ENCODE peak calls at places on chromosomes 4 and X, in ten cellular contexts. V is fibroblast of mammary gland; R is activated CD4-positive, alpha-beta T cell treated with anti-CD3 and anti-CD28 coated beads, Interleukin-2, amount 10 ng/mL, durations not matched to agents 7 days and 5 days; D is esophagus squamous epithelium; Q is T-helper 17 cell; L is stimulated activated CD4-positive, alpha-beta T cell treated with anti-CD3 and anti-CD28 coated beads, Interleukin-15, amount 100 ng/mL, for 1 hour; G is heart left ventricle; M is activated CD8-positive, alpha-beta memory T cell treated with anti-CD3 and anti-CD28 coated beads, Interleukin-2, amount 50 U/mL, for 48 hours; P is naive thymus-derived CD8-positive, alpha-beta T cell; I is left cardiac atrium. H is an unnamed sample.

GRCh38 chrX:41031256-41031967 is 53.8 kb upstream of the USP9X start:
- DNase-seq in V (no peak), R (no peak), D (no peak), Q (no peak), L (no peak), G (no peak), M (no peak), P (no peak), I (no peak), H (no peak)

GRCh38 chr4:8295471-8295870 is 25.9 kb downstream of the HTRA3 start:
- DNase-seq in V (no peak), R (no peak), D (no peak), Q (no peak), L (no peak), G (peak; percentile 32), M (no peak), P (no peak), I (peak; percentile 13), H (peak; percentile 69)

GRCh38 chr4:8289151-8289750 is 19.7 kb downstream of the HTRA3 start:
- DNase-seq in V (no peak), R (no peak), D (no peak), Q (no peak), L (no peak), G (no peak), M (no peak), P (no peak), I (peak; percentile 12), H (peak; percentile 82)

GRCh38 chr4:37243722-37244582 is 591 bp upstream of the NWD2 start:
- DNase-seq in V (peak; percentile 11), R (no peak), D (no peak), Q (no peak), L (no peak), G (no peak), M (no peak), P (no peak), I (no peak), H (no peak)

GRCh38 chrX:2679534-2680485 is 11.3 kb upstream of the CD99 start:
- DNase-seq in V (peak; percentile 21), R (no peak), D (no peak), Q (no peak), L (no peak), G (no peak), M (no peak), P (no peak), I (no peak), H (no peak)

GRCh38 chr4:147910315-147910714 is 178.4 kb downstream of the ARHGAP10 start:
- DNase-seq in V (no peak), R (no peak), D (no peak), Q (no peak), L (no peak), G (no peak), M (no peak), P (no peak), I (no peak), H (no peak)

GRCh38 chr4:47372561-47372960 is 90.9 kb downstream of the COMMD8 start:
- DNase-seq in V (no peak), R (no peak), D (no peak), Q (no peak), L (no peak), G (no peak), M (no peak), P (no peak), I (no peak), H (no peak)

GRCh38 chr4:73850261-73850970 is 2.7 kb upstream of the PF4V1 start:
- DNase-seq in V (no peak), R (no peak), D (no peak), Q (no peak), L (no peak), G (no peak), M (no peak), P (no peak), I (no peak), H (no peak)

GRCh38 chr4:16616981-16617380 is 281.5 kb downstream of the LDB2 start:
- DNase-seq in V (no peak), R (no peak), D (no peak), Q (no peak), L (no peak), G (no peak), M (no peak), P (no peak), I (no peak), H (no peak)

GRCh38 chr4:138175337-138175794 is 66.8 kb downstream of the SLC7A11 start:
- DNase-seq in V (peak; percentile 18), R (no peak), D (no peak), Q (no peak), L (no peak), G (no peak), M (no peak), P (no peak), I (peak; percentile 26), H (no peak)

GRCh38 chrX:123962794-123963373 is 1.4 kb downstream of the STAG2 start:
- DNase-seq in V (peak; percentile 94), R (peak; percentile 79), D (peak; percentile 23), Q (peak; percentile 68), L (peak; percentile 66), G (peak; percentile 89), M (peak; percentile 84), P (peak; percentile 82), I (peak; percentile 91), H (peak; percentile 92)

GRCh38 chrX:135985123-135985973 is at the start of gene SLC9A6:
- DNase-seq in V (peak; percentile 31), R (peak; percentile 64), D (no peak), Q (peak; percentile 43), L (peak; percentile 57), G (peak; percentile 88), M (peak; percentile 79), P (peak; percentile 46), I (peak; percentile 79), H (peak; percentile 93)

GRCh38 chr4:3197366-3198105 is 51.4 kb upstream of the MSANTD1 start:
- DNase-seq in V (no peak), R (no peak), D (no peak), Q (no peak), L (no peak), G (no peak), M (peak; percentile 40), P (no peak), I (no peak), H (no peak)

GRCh38 chr4:73705056-73705432 is 35.3 kb upstream of the CXCL8 start:
- DNase-seq in V (peak; percentile 89), R (no peak), D (no peak), Q (no peak), L (no peak), G (no peak), M (no peak), P (no peak), I (no peak), H (no peak)

GRCh38 chr4:56655627-56656345 is 25.3 kb downstream of the HOPX start:
- DNase-seq in V (no peak), R (peak; percentile 20), D (no peak), Q (no peak), L (peak; percentile 8), G (peak; percentile 67), M (peak; percentile 76), P (peak; percentile 19), I (no peak), H (no peak)

GRCh38 chr4:102842367-102842766 is 15.0 kb upstream of the UBE2D3 start:
- DNase-seq in V (no peak), R (no peak), D (no peak), Q (no peak), L (no peak), G (no peak), M (no peak), P (no peak), I (no peak), H (no peak)

GRCh38 chr4:84503495-84504437 is 4.7 kb upstream of the NKX6-1 start:
- DNase-seq in V (peak; percentile 76), R (peak; percentile 34), D (no peak), Q (no peak), L (no peak), G (no peak), M (no peak), P (no peak), I (no peak), H (no peak)

GRCh38 chr4:16056681-16057400 is 27.0 kb downstream of the PROM1 start:
- DNase-seq in V (no peak), R (no peak), D (no peak), Q (no peak), L (no peak), G (no peak), M (no peak), P (no peak), I (peak; percentile 31), H (no peak)

GRCh38 chr4:73259552-73260140 is 1.0 kb upstream of the ANKRD17 start:
- DNase-seq in V (peak; percentile 54), R (peak; percentile 6), D (no peak), Q (no peak), L (no peak), G (no peak), M (no peak), P (no peak), I (no peak), H (no peak)

GRCh38 chr4:5827108-5828004 is 65.5 kb downstream of the CRMP1 start:
- DNase-seq in V (peak; percentile 70), R (peak; percentile 8), D (no peak), Q (no peak), L (no peak), G (no peak), M (no peak), P (no peak), I (peak; percentile 46), H (no peak)

GRCh38 chr4:48109413-48110263 is 24.4 kb downstream of the TXK start:
- DNase-seq in V (peak; percentile 49), R (peak; percentile 60), D (no peak), Q (no peak), L (no peak), G (no peak), M (no peak), P (no peak), I (no peak), H (no peak)

GRCh38 chr4:39124885-39125599 is 57.3 kb upstream of the WDR19 start:
- DNase-seq in V (no peak), R (no peak), D (no peak), Q (no peak), L (no peak), G (no peak), M (no peak), P (no peak), I (no peak), H (no peak)

GRCh38 chr4:15006416-15007024 is 4.2 kb downstream of the CPEB2 start:
- DNase-seq in V (peak; percentile 41), R (no peak), D (no peak), Q (no peak), L (no peak), G (no peak), M (no peak), P (no peak), I (no peak), H (no peak)

GRCh38 chrX:150310881-150311280 is 52.2 kb upstream of the MAMLD1 start:
- DNase-seq in V (no peak), R (no peak), D (no peak), Q (no peak), L (no peak), G (no peak), M (no peak), P (no peak), I (no peak), H (no peak)

GRCh38 chrX:39958850-39959249 is 138.9 kb downstream of the BCOR start:
- DNase-seq in V (no peak), R (no peak), D (no peak), Q (no peak), L (no peak), G (no peak), M (no peak), P (no peak), I (no peak), H (no peak)

GRCh38 chr4:20615492-20616136 is 84.6 kb upstream of the PACRGL start:
- DNase-seq in V (no peak), R (no peak), D (no peak), Q (no peak), L (no peak), G (no peak), M (no peak), P (no peak), I (no peak), H (no peak)

GRCh38 chrX:145549476-145549875 is 268.2 kb upstream of the SLITRK2 start:
- DNase-seq in V (no peak), R (no peak), D (no peak), Q (no peak), L (no peak), G (no peak), M (no peak), P (no peak), I (no peak), H (no peak)

GRCh38 chr4:71065991-71066390 is 72.5 kb downstream of the DCK start:
- DNase-seq in V (no peak), R (no peak), D (no peak), Q (no peak), L (no peak), G (no peak), M (no peak), P (no peak), I (no peak), H (no peak)

H was measured in lower leg skin.